ENCODE peak calls at places on chromosomes 7 and 10, in four cellular contexts. S, D, Z and Q are unnamed samples.

GRCh38 chr10:62761115-62761514 is 43.4 kb upstream of the ADO start:
- DNase-seq in S (no peak), Z (no peak), D (no peak), Q (no peak)

GRCh38 chr10:110959379-110960332 is 40.3 kb downstream of the SHOC2 start:
- DNase-seq in S (no peak), D (no peak), Z (no peak), Q (no peak)

GRCh38 chr7:1424041-1424440 is 35.2 kb downstream of the MICALL2 start:
- DNase-seq in D (no peak), S (no peak), Z (no peak), Q (no peak)

GRCh38 chr10:34526186-34526585 is 288.9 kb downstream of the PARD3 start:
- DNase-seq in S (no peak), D (no peak), Z (peak; percentile 48), Q (peak; percentile 28)

GRCh38 chr10:103986360-103986759 is 19.4 kb downstream of the SLK start:
- DNase-seq in D (no peak), S (no peak), Z (peak; percentile 19), Q (no peak)

GRCh38 chr7:123440202-123440601 is 94.2 kb downstream of the IQUB start:
- DNase-seq in Z (no peak), S (no peak), D (no peak), Q (no peak)

GRCh38 chr10:112956631-112957350 is 6.7 kb downstream of the TCF7L2 start:
- DNase-seq in D (no peak), S (no peak), Z (no peak), Q (no peak)

GRCh38 chr10:6223981-6224380 is 21.2 kb downstream of the PFKFB3 start:
- DNase-seq in S (no peak), D (no peak), Z (no peak), Q (no peak)

GRCh38 chr10:52276982-52277381 is 37.1 kb upstream of the DKK1 start:
- DNase-seq in Z (no peak), D (no peak), S (no peak), Q (no peak)

DNA sequence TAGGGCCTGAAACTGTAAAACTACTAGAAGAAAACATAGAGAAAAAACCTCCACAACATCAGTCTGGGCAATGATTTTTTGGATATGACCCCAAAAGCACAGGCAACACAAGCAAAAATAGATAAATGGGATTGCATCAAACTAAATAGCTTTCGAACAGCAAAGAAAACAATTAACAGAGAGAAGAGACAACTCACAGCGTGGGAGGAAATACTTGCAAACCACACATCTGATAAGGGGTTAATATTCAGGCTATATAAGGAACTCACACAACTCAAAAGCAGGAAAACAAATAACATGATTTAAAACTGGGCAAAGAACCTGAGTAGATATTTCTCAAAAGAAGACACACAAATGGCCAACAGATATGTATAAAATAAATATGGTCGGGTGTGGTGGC is 7.7 kb upstream of the GSTK1 start:
- DNase-seq in S (no peak), Z (peak; percentile 26), D (no peak), Q (no peak)
- H3K4me3 ChIP-seq in S (no peak overlapping the region), Z (no peak overlapping the region), D (no peak overlapping the region), Q (no peak overlapping the region)

GRCh38 chr10:73134727-73135126 is 24.5 kb downstream of the NUDT13 start:
- DNase-seq in Z (no peak), S (no peak), D (no peak), Q (no peak)

GRCh38 chr10:73126343-73126742 is 16.1 kb downstream of the NUDT13 start:
- DNase-seq in S (no peak), D (no peak), Z (peak; percentile 35), Q (no peak)

GRCh38 chr10:73131295-73131694 is 21.0 kb downstream of the NUDT13 start:
- DNase-seq in D (no peak), Z (peak; percentile 53), S (no peak), Q (no peak)

GRCh38 chr10:73136627-73137026 is 26.4 kb downstream of the NUDT13 start:
- DNase-seq in S (no peak), Z (no peak), D (no peak), Q (no peak)

GRCh38 chr10:73131913-73132686 is 21.8 kb downstream of the NUDT13 start:
- DNase-seq in Z (no peak), S (no peak), D (no peak), Q (no peak)
- H3K36me3 ChIP-seq in Z (peaks cover 42% of the 10 kb centered on the region), S (no peaks in the 10 kb centered on the region), D (peaks cover 13% of the 10 kb centered on the region), Q (peaks cover 4% of the 10 kb centered on the region)

DNA sequence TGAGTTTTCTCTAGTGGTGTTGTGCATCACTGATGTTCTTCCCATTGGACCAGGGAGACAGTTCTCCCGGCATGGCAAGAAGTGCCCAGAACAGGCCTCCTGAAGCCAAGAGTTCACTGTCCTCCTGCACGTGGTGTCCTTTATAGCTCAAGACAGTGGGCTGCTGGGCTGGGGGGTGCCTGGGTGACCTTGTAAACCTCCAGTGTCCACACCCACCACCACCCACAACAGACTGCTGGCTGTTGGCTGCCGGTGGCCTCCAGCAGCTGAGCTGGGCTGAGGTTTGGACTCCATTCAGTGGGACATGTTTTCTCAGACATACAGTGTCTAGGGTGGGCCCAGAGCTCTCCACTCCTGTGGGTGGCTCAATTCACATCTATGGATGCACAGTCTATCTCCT is 42.2 kb downstream of the HK1 start:
- DNase-seq in Z (no peak), D (no peak), S (no peak), Q (no peak)
- H3K4me3 ChIP-seq in Z (peak overlapping the region; percentile 84), D (no peak overlapping the region), S (peak overlapping the region; percentile 87), Q (no peak overlapping the region)

GRCh38 chr10:3106908-3107425 is 39.6 kb downstream of the PFKP start:
- DNase-seq in D (no peak), Z (no peak), S (no peak), Q (no peak)
- H3K36me3 ChIP-seq in D (peaks cover 33% of the 10 kb centered on the region), Z (peaks cover 45% of the 10 kb centered on the region), S (no peaks in the 10 kb centered on the region), Q (peaks cover 42% of the 10 kb centered on the region)

DNA sequence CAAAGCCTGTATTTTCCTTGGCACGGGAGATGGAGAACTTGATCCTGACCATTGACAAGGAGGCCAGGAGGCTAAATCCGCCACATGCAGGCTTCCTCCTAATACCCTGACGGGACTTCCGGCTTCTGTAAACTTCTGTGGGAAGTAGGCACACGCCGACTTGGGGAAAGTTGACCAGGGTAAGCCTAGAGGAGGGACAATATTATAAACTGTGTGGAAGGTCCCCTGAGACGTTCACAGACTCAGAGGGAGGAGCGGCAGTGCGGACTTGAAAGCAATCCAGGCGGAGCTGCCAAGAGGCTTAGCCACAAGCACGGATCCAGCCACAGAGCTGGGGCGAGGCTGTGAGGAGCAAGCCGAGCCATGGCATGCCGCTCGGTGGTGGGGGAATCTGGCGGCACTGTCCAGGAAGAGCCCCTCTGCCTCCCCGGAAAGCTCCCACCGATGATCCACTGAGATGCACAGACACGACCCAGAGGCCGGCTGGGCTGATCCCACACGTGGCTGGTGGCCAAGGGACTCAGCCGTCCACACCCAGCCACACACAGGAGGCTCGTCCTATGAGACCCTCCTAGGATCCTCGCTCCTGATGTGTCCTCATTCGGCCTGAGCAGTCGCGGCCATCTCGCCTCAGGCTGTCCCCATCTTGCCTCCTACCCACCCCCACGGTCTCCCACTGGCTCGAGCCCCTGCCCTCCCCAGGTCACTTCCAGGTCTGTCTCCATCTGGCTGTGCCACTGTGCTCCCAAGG is 40.0 kb upstream of the INSIG1 start:
- DNase-seq in D (peak; percentile 84), Z (peak; percentile 69), S (no peak), Q (no peak)
- H3K4me3 ChIP-seq in D (no peak overlapping the region), Z (no peak overlapping the region), S (no peak overlapping the region), Q (no peak overlapping the region)

GRCh38 chr10:96227206-96227605 is 44.2 kb downstream of the BLNK start:
- DNase-seq in S (no peak), Z (no peak), D (no peak), Q (no peak)
- H3K36me3 ChIP-seq in S (no peaks in the 10 kb centered on the region), Z (no peaks in the 10 kb centered on the region), D (no peaks in the 10 kb centered on the region), Q (no peaks in the 10 kb centered on the region)

GRCh38 chr7:144827581-144828139 is 8.2 kb downstream of the TPK1 start:
- DNase-seq in Z (no peak), S (no peak), D (peak; percentile 73), Q (no peak)
- H3K4me3 ChIP-seq in Z (no peak overlapping the region), S (no peak overlapping the region), D (no peak overlapping the region), Q (no peak overlapping the region)

GRCh38 chr7:100867040-100867795 is at the start of gene TRIP6:
- DNase-seq in D (peak; percentile 93), S (peak; percentile 70), Z (peak; percentile 88), Q (peak; percentile 65)

GRCh38 chr7:100865372-100865911 is 1.7 kb upstream of the TRIP6 start:
- DNase-seq in D (no peak), Z (peak; percentile 98), S (no peak), Q (no peak)

GRCh38 chr7:100866721-100867039 is 507 bp upstream of the TRIP6 start:
- DNase-seq in D (no peak), S (no peak), Z (no peak), Q (no peak)

GRCh38 chr7:100864263-100864845 is 2.8 kb upstream of the TRIP6 start:
- DNase-seq in D (no peak), Z (no peak), S (no peak), Q (no peak)

GRCh38 chr7:100865971-100866720 is 1.0 kb upstream of the TRIP6 start:
- DNase-seq in S (no peak), Z (peak; percentile 69), D (peak; percentile 29), Q (no peak)
- H3K36me3 ChIP-seq in S (no peaks in the 10 kb centered on the region), Z (peaks cover 8% of the 10 kb centered on the region), D (peaks cover 11% of the 10 kb centered on the region), Q (peaks cover 21% of the 10 kb centered on the region)